ENCODE peak calls at places on chromosomes 6 and 20, in four cellular contexts. Q is K562, N is HepG2, T is GM12878. S is an unnamed sample.

GRCh38 chr20:45976132-45976531 is 4.1 kb upstream of the ZNF335 start:
- DNase-seq in Q (no peak), N (no peak), T (no peak), S (no peak)

GRCh38 chr6:34243901-34244884 is 4.6 kb downstream of the SMIM29 start:
- DNase-seq in Q (peak; percentile 92), N (peak; percentile 75), T (no peak), S (peak; percentile 80)

GRCh38 chr20:25040438-25040831 is 17.5 kb downstream of the ACSS1 start:
- DNase-seq in Q (no peak), N (no peak), T (no peak), S (no peak)

GRCh38 chr6:21984551-21984950 is 312.3 kb downstream of the PRL start:
- DNase-seq in Q (no peak), N (no peak), T (no peak), S (no peak)

GRCh38 chr6:38843798-38844197 is 128.7 kb downstream of the DNAH8 start:
- DNase-seq in Q (no peak), N (no peak), T (no peak), S (no peak)

GRCh38 chr6:34273242-34273805 is 24.5 kb upstream of the SMIM29 start:
- DNase-seq in Q (peak; percentile 99), N (peak; percentile 46), T (no peak), S (no peak)

GRCh38 chr20:49523767-49524360 is 41.4 kb upstream of the KCNB1 start:
- DNase-seq in Q (no peak), N (no peak), T (no peak), S (no peak)

GRCh38 chr20:49699200-49699992 is 14.3 kb downstream of the B4GALT5 start:
- DNase-seq in Q (peak; percentile 39), N (no peak), T (no peak), S (peak; percentile 74)

GRCh38 chr6:62283828-62284411 is 2.1 kb downstream of the KHDRBS2 start:
- DNase-seq in Q (no peak), N (peak; percentile 50), T (no peak), S (peak; percentile 0)

GRCh38 chr6:143323729-143324465 is 126.6 kb downstream of the ADAT2 start:
- DNase-seq in Q (no peak), N (no peak), T (no peak), S (no peak)

GRCh38 chr20:2845607-2846006 is 5.1 kb downstream of the VPS16 start:
- DNase-seq in Q (no peak), N (no peak), T (no peak), S (no peak)

GRCh38 chr6:121285041-121285440 is 49.2 kb downstream of the TBC1D32 start:
- DNase-seq in Q (no peak), N (no peak), T (no peak), S (no peak)

GRCh38 chr6:41359617-41360313 is 24.4 kb downstream of the NCR2 start:
- DNase-seq in Q (no peak), N (no peak), T (no peak), S (no peak)

GRCh38 chr6:30171677-30172471 is 8.5 kb downstream of the TRIM15 start:
- DNase-seq in Q (no peak), N (no peak), T (no peak), S (no peak)

GRCh38 chr6:71250050-71250689 is 38.4 kb upstream of the OGFRL1 start:
- DNase-seq in Q (no peak), N (no peak), T (no peak), S (no peak)

GRCh38 chr6:81769834-81770233 is 17.4 kb upstream of the TENT5A start:
- DNase-seq in Q (no peak), N (no peak), T (no peak), S (no peak)

GRCh38 chr20:31968299-31969126 is 562 bp downstream of the XKR7 start:
- DNase-seq in Q (peak; percentile 91), N (peak; percentile 64), T (no peak), S (peak; percentile 44)

GRCh38 chr6:117477988-117478852 is 4.3 kb upstream of the DCBLD1 start:
- DNase-seq in Q (peak; percentile 63), N (peak; percentile 97), T (no peak), S (no peak)

GRCh38 chr6:15516378-15516777 is 146.4 kb downstream of the DTNBP1 start:
- DNase-seq in Q (no peak), N (no peak), T (no peak), S (no peak)

GRCh38 chr6:116557863-116558262 is 4.3 kb downstream of the CALHM4 start:
- DNase-seq in Q (no peak), N (peak; percentile 22), T (no peak), S (peak; percentile 88)

GRCh38 chr6:17193376-17193775 is 87.8 kb upstream of the RBM24 start:
- DNase-seq in Q (no peak), N (no peak), T (no peak), S (no peak)

GRCh38 chr6:90676516-90676915 is 89.6 kb upstream of the MAP3K7 start:
- DNase-seq in Q (no peak), N (no peak), T (no peak), S (no peak)

GRCh38 chr6:139308284-139308916 is 16.6 kb upstream of the TXLNB start:
- DNase-seq in Q (no peak), N (no peak), T (no peak), S (no peak)
- TF ChIP-seq ESRRA in Q (no peak), N (no peak), T (no peak), S (no peak)

GRCh38 chr6:44004625-44005506 is 122.4 kb downstream of the MRPL14 start:
- DNase-seq in Q (no peak), N (no peak), T (no peak), S (peak; percentile 39)

GRCh38 chr6:44002071-44002590 is 125.1 kb downstream of the MRPL14 start:
- DNase-seq in Q (no peak), N (peak; percentile 47), T (no peak), S (peak; percentile 74)

GRCh38 chr6:44004136-44004535 is 123.1 kb downstream of the MRPL14 start:
- DNase-seq in Q (no peak), N (no peak), T (no peak), S (no peak)

GRCh38 chr6:44002591-44003344 is 124.5 kb downstream of the MRPL14 start:
- DNase-seq in Q (no peak), N (no peak), T (no peak), S (peak; percentile 55)

GRCh38 chr6:44003345-44004061 is 123.7 kb downstream of the MRPL14 start:
- DNase-seq in Q (no peak), N (no peak), T (no peak), S (no peak)
- H3K4me1 ChIP-seq in Q (peaks cover 27% of the 10 kb centered on the region), N (peaks cover 86% of the 10 kb centered on the region), T (peaks cover 20% of the 10 kb centered on the region), S (peaks cover 68% of the 10 kb centered on the region)

DNA sequence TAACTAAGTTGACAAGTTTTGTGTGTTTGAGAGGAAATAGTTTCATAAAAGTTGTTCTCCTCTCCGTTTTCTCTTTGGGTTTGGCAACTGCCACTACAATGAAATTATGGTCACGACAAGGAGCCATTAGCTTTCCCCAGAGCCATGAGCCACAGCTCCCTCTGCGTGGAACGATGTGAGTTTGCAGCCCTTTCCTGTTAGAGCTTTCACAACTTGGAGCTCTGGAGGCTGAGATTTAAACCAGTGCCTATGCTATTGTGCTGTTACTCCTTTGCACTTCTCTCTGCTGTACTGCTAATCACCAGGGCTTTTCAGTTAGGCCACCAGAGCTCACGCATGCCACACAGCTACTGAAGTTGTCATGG is 29.3 kb upstream of the TXNDC5 start:
- DNase-seq in Q (no peak), N (no peak), T (no peak), S (no peak)
- TF ChIP-seq ESRRA in Q (no peak), N (no peak), T (no peak), S (no peak)

GRCh38 chr20:57675773-57676172 is 34.0 kb downstream of the PMEPA1 start:
- DNase-seq in Q (no peak), N (no peak), T (no peak), S (no peak)
- H3K4me1 ChIP-seq in Q (no peaks in the 10 kb centered on the region), N (no peaks in the 10 kb centered on the region), T (peaks cover 40% of the 10 kb centered on the region), S (peaks cover 98% of the 10 kb centered on the region)

S was measured in A549.